ENCODE peak calls at places on chromosomes 16 and 17, in six cellular contexts. V is cardiac fibroblast; A is esophagus muscularis mucosa; C is mammary epithelial cell; F is neural progenitor cell; I is CD4-positive, CD25-positive, alpha-beta regulatory T cell. N is an unnamed sample.

GRCh38 chr17:42787266-42787665 is 6.9 kb downstream of the WNK4 start:
- DNase-seq in V (no peak), C (no peak), I (no peak), F (no peak), A (no peak), N (no peak)

GRCh38 chr17:56185905-56186783 is 32.9 kb downstream of the ANKFN1 start:
- DNase-seq in V (peak), I (no peak), C (no peak), A (no peak), F (no peak), N (no peak)

GRCh38 chr16:71216714-71217113 is 13.8 kb downstream of the HYDIN start:
- DNase-seq in I (no peak), C (no peak), A (no peak), F (peak), V (no peak), N (no peak)

GRCh38 chr16:46896314-46896968 is 12.3 kb downstream of the GPT2 start:
- DNase-seq in V (no peak), F (no peak), C (no peak), I (no peak), A (no peak), N (no peak)

GRCh38 chr17:47879028-47879585 is 16.9 kb upstream of the SP2 start:
- DNase-seq in V (peak), F (no peak), A (no peak), I (no peak), C (peak), N (no peak)

GRCh38 chr17:40321502-40322416 is 12.8 kb downstream of the RARA start:
- DNase-seq in V (no peak), A (no peak), I (no peak), F (no peak), C (no peak), N (no peak)

GRCh38 chr16:3022697-3023414 is 886 bp downstream of the HCFC1R1 start:
- DNase-seq in F (no peak), I (no peak), C (no peak), V (peak), A (no peak), N (no peak)

GRCh38 chr17:11948791-11949190 is 48.5 kb downstream of the ZNF18 start:
- DNase-seq in F (no peak), I (no peak), C (peak), A (no peak), V (peak), N (no peak)

GRCh38 chr17:4969551-4970231 is 2.1 kb upstream of the SPAG7 start:
- DNase-seq in I (no peak), F (no peak), V (no peak), A (no peak), C (no peak), N (no peak)

GRCh38 chr16:15573274-15573895 is 69.6 kb downstream of the MARF1 start:
- DNase-seq in V (no peak), I (no peak), F (no peak), A (no peak), C (no peak), N (no peak)

GRCh38 chr17:37541880-37542675 is 52.4 kb downstream of the DUSP14 start:
- DNase-seq in F (no peak), I (no peak), A (no peak), C (peak), V (peak), N (no peak)

GRCh38 chr17:9905902-9906301 is 831 bp upstream of the RCVRN start:
- DNase-seq in A (no peak), I (no peak), C (no peak), F (peak), V (no peak), N (no peak)

GRCh38 chr16:11308493-11309283 is 27.6 kb upstream of the PRM1 start:
- DNase-seq in F (peak), V (no peak), A (no peak), C (no peak), I (no peak), N (peak)

GRCh38 chr17:1110844-1111598 is 68.8 kb downstream of the ABR start:
- DNase-seq in F (no peak), C (peak), A (no peak), I (no peak), V (peak), N (no peak)

GRCh38 chr16:34801875-34802274 is 1342.5 kb downstream of the TP53TG3F start:
- DNase-seq in I (no peak), A (no peak), C (no peak), F (no peak), V (no peak), N (no peak)

GRCh38 chr16:57951204-57951960 is 19.5 kb downstream of the CNGB1 start:
- DNase-seq in C (peak), I (no peak), F (no peak), V (no peak), A (no peak), N (no peak)

GRCh38 chr17:51516924-51517323 is 256.6 kb downstream of the UTP18 start:
- DNase-seq in V (no peak), I (no peak), F (no peak), A (no peak), C (no peak), N (no peak)

GRCh38 chr17:30372755-30373154 is 6.0 kb upstream of the CPD start:
- DNase-seq in V (peak), A (no peak), C (peak), I (no peak), F (no peak), N (no peak)

GRCh38 chr17:39551879-39552278 is 55.8 kb downstream of the NEUROD2 start:
- DNase-seq in V (peak), I (no peak), A (no peak), C (no peak), F (no peak), N (no peak)

GRCh38 chr16:71230122-71230845 is at the start of gene HYDIN:
- DNase-seq in V (peak), C (peak), A (no peak), F (peak), I (no peak), N (peak)

GRCh38 chr16:27999687-28000086 is 63.8 kb downstream of the GSG1L start:
- DNase-seq in A (no peak), I (no peak), V (peak), F (no peak), C (peak), N (no peak)

GRCh38 chr17:8729860-8730259 is 14.8 kb downstream of the CCDC42 start:
- DNase-seq in I (no peak), V (no peak), A (no peak), F (no peak), C (no peak), N (no peak)

GRCh38 chr17:49165143-49165542 is 32.6 kb downstream of the B4GALNT2 start:
- DNase-seq in I (no peak), C (no peak), V (no peak), A (no peak), F (no peak), N (no peak)

GRCh38 chr16:51434567-51435198 is 283.6 kb upstream of the SALL1 start:
- DNase-seq in A (no peak), I (no peak), V (no peak), C (no peak), F (no peak), N (no peak)

GRCh38 chr17:60554377-60554788 is 28.3 kb upstream of the APPBP2 start:
- DNase-seq in V (peak), C (peak), A (no peak), I (no peak), F (no peak), N (no peak)

GRCh38 chr16:82955836-82956348 is 329.1 kb downstream of the CDH13 start:
- DNase-seq in V (no peak), F (no peak), I (no peak), A (no peak), C (no peak), N (no peak)

GRCh38 chr17:39737331-39737760 is 392 bp upstream of the GRB7 start:
- DNase-seq in I (no peak), V (no peak), F (no peak), A (no peak), C (no peak), N (no peak)

GRCh38 chr17:44804301-44805061 is 25.6 kb downstream of the GJC1 start:
- DNase-seq in C (no peak), A (no peak), V (peak), F (no peak), I (no peak), N (no peak)

GRCh38 chr16:83110221-83110768 is 483.5 kb downstream of the CDH13 start:
- DNase-seq in V (no peak), A (no peak), I (no peak), C (no peak), F (no peak), N (no peak)

GRCh38 chr16:14304891-14305459 is 233.9 kb downstream of the MRTFB start:
- DNase-seq in V (no peak), A (no peak), C (no peak), F (no peak), I (no peak), N (no peak)
- H3K4me3 ChIP-seq in V (no peak), A (peak), C (no peak), F (peak), I (no peak), N (peak)

GRCh38 chr16:54286067-54286329 is 589 bp downstream of the IRX3 start:
- DNase-seq in C (no peak), F (no peak), I (no peak), V (no peak), A (no peak), N (no peak)

GRCh38 chr16:54283735-54284318 is 2.8 kb downstream of the IRX3 start:
- DNase-seq in I (no peak), V (no peak), F (peak), C (peak), A (no peak), N (no peak)

GRCh38 chr16:54285414-54286066 is 1.0 kb downstream of the IRX3 start:
- DNase-seq in V (peak), A (no peak), I (no peak), F (peak), C (peak), N (no peak)

GRCh38 chr16:54284319-54284930 is 2.2 kb downstream of the IRX3 start:
- DNase-seq in F (peak), V (no peak), I (no peak), C (peak), A (no peak), N (no peak)

DNA sequence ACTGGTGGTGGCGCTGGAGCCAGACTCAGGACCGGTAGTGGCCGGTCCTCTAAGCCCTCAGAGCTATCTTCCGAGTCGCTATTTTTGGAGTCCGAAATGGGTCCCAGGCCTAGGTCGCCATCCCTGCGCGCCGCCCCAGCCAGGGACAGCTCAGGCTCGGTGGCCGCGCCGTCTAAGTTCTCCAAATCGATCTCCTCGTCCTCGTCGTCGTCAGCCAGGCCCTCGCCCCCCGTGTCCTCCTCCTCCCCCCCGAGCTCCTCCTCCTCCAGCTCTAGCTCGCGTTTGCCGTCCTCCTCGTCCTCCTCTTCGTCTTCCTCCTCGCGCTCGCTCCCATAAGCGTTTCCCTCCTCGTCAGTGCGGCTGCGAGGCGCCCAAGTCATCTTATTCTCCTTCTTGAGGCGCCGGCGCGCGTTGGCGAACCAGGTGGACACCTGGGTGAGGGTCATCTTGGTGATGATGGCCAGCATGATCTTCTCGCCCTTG is 1.6 kb downstream of the IRX3 start:
- DNase-seq in C (peak), A (no peak), V (peak), F (peak), I (no peak), N (no peak)
- H3K4me3 ChIP-seq in C (peak), A (peak), V (peak), F (peak), I (no peak), N (no peak)

DNA sequence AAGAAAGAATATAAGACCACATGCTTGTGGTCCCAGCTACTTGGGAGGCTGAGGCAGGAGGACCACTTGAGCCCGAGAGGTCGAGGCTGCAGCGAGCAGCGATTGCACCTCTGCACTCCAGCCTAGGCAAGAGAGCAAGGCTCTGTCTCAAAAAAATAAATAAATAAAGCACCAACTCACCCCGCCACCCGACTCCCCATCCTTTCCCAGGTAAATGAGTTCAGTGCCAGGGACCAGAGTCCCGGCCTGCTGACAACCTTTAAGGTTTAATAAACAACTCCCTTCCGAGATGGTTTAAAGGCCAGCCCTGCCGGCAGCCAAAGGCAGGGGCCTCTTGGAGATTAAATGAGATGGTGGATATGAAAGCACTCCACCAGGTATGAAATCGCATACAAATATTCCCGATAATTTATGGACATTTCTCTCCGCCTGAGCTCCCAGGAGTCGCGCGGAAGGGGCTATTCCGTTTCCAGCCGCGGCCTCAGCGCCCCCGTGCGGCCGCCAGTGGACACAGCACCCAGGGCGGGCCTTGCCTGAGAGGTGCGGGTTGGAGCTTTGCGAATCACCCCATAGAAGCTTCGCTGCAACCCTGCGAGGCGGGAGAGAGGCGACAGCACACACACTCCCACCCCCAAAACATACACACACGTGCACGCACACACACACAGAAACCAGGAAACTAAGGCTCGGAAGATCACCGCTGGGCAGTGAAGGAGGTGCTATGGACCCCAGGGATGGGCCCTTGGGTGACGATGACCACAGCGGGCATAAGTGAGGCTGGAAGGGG is 4.0 kb upstream of the RPL38 start:
- DNase-seq in I (peak), F (peak), C (peak), A (peak), V (peak), N (peak)
- H3K4me3 ChIP-seq in I (no peak), F (no peak), C (no peak), A (peak), V (no peak), N (no peak)

DNA sequence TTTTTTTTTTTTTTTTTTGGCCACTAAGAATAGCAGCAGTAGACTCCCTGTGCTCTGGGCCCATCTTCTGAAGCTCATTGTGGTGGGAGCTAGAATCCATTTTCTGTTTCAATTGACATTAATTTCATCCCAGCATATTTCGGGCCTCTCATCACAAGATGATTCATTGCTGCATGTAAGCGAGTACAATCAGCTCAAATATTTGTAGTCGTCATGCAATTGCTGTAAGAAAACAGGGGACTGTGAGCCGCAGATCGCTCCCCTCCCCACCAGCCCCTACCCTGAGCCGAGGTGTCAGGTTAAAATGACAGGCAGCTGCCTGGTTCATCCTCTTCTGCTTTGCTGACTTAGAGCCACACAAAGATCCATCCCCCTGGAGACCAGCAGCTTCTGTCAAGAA is 358.8 kb upstream of the CDH5 start:
- DNase-seq in A (no peak), I (no peak), F (peak), C (no peak), V (peak), N (no peak)
- H3K4me3 ChIP-seq in A (no peak), I (no peak), F (no peak), C (no peak), V (no peak), N (no peak)

GRCh38 chr17:82238562-82239201 is 9.8 kb downstream of the SLC16A3 start:
- DNase-seq in F (no peak), V (peak), A (no peak), C (peak), I (peak), N (peak)
- H3K4me3 ChIP-seq in F (no peak), V (no peak), A (peak), C (no peak), I (peak), N (no peak)

GRCh38 chr17:75511270-75511609 is 4.1 kb downstream of the CASKIN2 start:
- DNase-seq in I (no peak), C (no peak), F (no peak), A (no peak), V (no peak), N (no peak)
- H3K4me3 ChIP-seq in I (no peak), C (no peak), F (no peak), A (peak), V (no peak), N (no peak)

GRCh38 chr17:76538281-76538931 is 897 bp upstream of the CYGB start:
- DNase-seq in V (no peak), C (no peak), F (peak), I (no peak), A (no peak), N (no peak)
- H3K4me3 ChIP-seq in V (peak), C (no peak), F (peak), I (no peak), A (peak), N (no peak)

GRCh38 chr16:87778476-87778829 is 12.7 kb upstream of the KLHDC4 start:
- DNase-seq in C (no peak), A (no peak), F (no peak), I (no peak), V (no peak), N (no peak)
- H3K4me3 ChIP-seq in C (no peak), A (no peak), F (no peak), I (no peak), V (no peak), N (no peak)

N was measured in GM06990.